ENCODE peak calls at places on chromosomes 11 and 22, in six cellular contexts. S, D, Z, I, Y and T are unnamed samples.

GRCh38 chr11:105220175-105220574 is 80.6 kb upstream of the CARD18 start:
- DNase-seq in S (no peak), D (no peak), Z (no peak), I (no peak), Y (no peak), T (no peak)

GRCh38 chr11:122159173-122159701 is 43.2 kb upstream of the BLID start:
- DNase-seq in S (no peak), D (no peak), Z (peak), I (peak), Y (peak), T (peak)

GRCh38 chr11:2760196-2760871 is 60.5 kb upstream of the KCNQ1OT1 start:
- DNase-seq in S (no peak), D (no peak), Z (no peak), I (no peak), Y (no peak), T (no peak)

GRCh38 chr22:29840498-29840897 is 2.4 kb upstream of the ASCC2 start:
- DNase-seq in S (no peak), D (no peak), Z (peak), I (no peak), Y (no peak), T (no peak)

GRCh38 chr11:30586251-30587144 is at the start of gene MPPED2:
- DNase-seq in S (peak), D (no peak), Z (peak), I (peak), Y (peak), T (no peak)

GRCh38 chr11:86931059-86931964 is 23.9 kb downstream of the FZD4 start:
- DNase-seq in S (no peak), D (no peak), Z (no peak), I (no peak), Y (no peak), T (no peak)

GRCh38 chr11:90241414-90241813 is 18.6 kb upstream of the CHORDC1 start:
- DNase-seq in S (no peak), D (no peak), Z (no peak), I (no peak), Y (no peak), T (no peak)

GRCh38 chr11:28715726-28716125 is 607.5 kb downstream of the METTL15 start:
- DNase-seq in S (no peak), D (no peak), Z (no peak), I (no peak), Y (no peak), T (no peak)

GRCh38 chr11:85822814-85823213 is 11.9 kb upstream of the SYTL2 start:
- DNase-seq in S (no peak), D (no peak), Z (peak), I (no peak), Y (no peak), T (peak)

GRCh38 chr11:88301478-88302140 is 35.9 kb downstream of the CTSC start:
- DNase-seq in S (no peak), D (no peak), Z (no peak), I (no peak), Y (no peak), T (no peak)

GRCh38 chr11:14322510-14322909 is 36.5 kb downstream of the RRAS2 start:
- DNase-seq in S (no peak), D (no peak), Z (no peak), I (no peak), Y (no peak), T (no peak)

GRCh38 chr11:15685311-15685710 is 570.6 kb downstream of the INSC start:
- DNase-seq in S (no peak), D (no peak), Z (no peak), I (no peak), Y (peak), T (no peak)

GRCh38 chr11:68650801-68651200 is 33.5 kb upstream of the GAL start:
- DNase-seq in S (no peak), D (no peak), Z (no peak), I (no peak), Y (no peak), T (no peak)

GRCh38 chr11:82458777-82459176 is 274.9 kb downstream of the FAM181B start:
- DNase-seq in S (no peak), D (no peak), Z (no peak), I (peak), Y (no peak), T (no peak)

GRCh38 chr11:35647535-35648092 is 15.0 kb upstream of the TRIM44 start:
- DNase-seq in S (no peak), D (no peak), Z (no peak), I (no peak), Y (no peak), T (no peak)

GRCh38 chr11:108672113-108672512 is 7.2 kb downstream of the DDX10 start:
- DNase-seq in S (no peak), D (no peak), Z (peak), I (peak), Y (no peak), T (no peak)

GRCh38 chr11:63914896-63915681 is 1.9 kb downstream of the RCOR2 start:
- DNase-seq in S (no peak), D (no peak), Z (peak), I (peak), Y (peak), T (no peak)

GRCh38 chr11:34075178-34075820 is 23.8 kb downstream of the CAPRIN1 start:
- DNase-seq in S (no peak), D (peak), Z (peak), I (no peak), Y (no peak), T (peak)

GRCh38 chr11:15035283-15035682 is 38.1 kb upstream of the CALCB start:
- DNase-seq in S (no peak), D (no peak), Z (no peak), I (peak), Y (no peak), T (no peak)

GRCh38 chr11:7892059-7892699 is 38.9 kb downstream of the OR10A6 start:
- DNase-seq in S (peak), D (no peak), Z (peak), I (no peak), Y (no peak), T (peak)

GRCh38 chr11:65695459-65696241 is 16.4 kb upstream of the KAT5 start:
- DNase-seq in S (no peak), D (peak), Z (no peak), I (no peak), Y (no peak), T (peak)

GRCh38 chr11:17691550-17691949 is 27.8 kb upstream of the MYOD1 start:
- DNase-seq in S (no peak), D (no peak), Z (no peak), I (no peak), Y (no peak), T (no peak)

GRCh38 chr11:17692931-17693330 is 26.4 kb upstream of the MYOD1 start:
- DNase-seq in S (no peak), D (no peak), Z (no peak), I (no peak), Y (no peak), T (no peak)

GRCh38 chr11:17694711-17695110 is 24.7 kb upstream of the MYOD1 start:
- DNase-seq in S (no peak), D (no peak), Z (no peak), I (no peak), Y (no peak), T (no peak)

GRCh38 chr11:17692006-17692405 is 27.4 kb upstream of the MYOD1 start:
- DNase-seq in S (no peak), D (no peak), Z (no peak), I (no peak), Y (no peak), T (no peak)

DNA sequence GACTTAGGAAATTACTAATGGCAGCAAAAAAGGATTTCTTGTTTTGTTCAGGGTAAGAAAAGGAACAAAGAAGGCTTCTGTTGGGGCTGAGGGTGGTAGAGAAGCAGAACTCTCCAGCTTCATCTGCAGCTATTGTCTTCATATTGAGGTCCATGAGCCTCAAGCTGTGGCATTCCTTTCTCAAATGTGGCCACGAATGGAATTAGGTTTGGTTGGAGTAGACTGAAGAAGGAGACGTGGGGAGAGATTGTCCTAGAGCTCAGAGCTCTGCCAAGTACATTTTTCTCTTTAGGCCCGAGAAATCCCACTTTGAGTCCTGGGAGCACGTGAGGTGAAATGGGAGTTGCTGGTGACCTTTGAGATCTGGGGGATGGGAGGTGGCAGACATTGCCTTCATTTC is 25.8 kb upstream of the MYOD1 start:
- DNase-seq in S (no peak), D (no peak), Z (no peak), I (no peak), Y (no peak), T (no peak)
- H3K9ac ChIP-seq in S (no peak), D (no peak), Z (no peak), I (no peak), Y (no peak), T (no peak)

GRCh38 chr11:50098186-50098725 is 65.6 kb downstream of the OR4C45 start:
- DNase-seq in S (no peak), D (no peak), Z (no peak), I (no peak), Y (no peak), T (peak)
- TF ChIP-seq EZH2phosphoT487 in S (no peak), D (no peak), Z (no peak), I (no peak), Y (no peak), T (no peak)

GRCh38 chr11:128164090-128164741 is 423.1 kb downstream of the ETS1 start:
- DNase-seq in S (no peak), D (no peak), Z (no peak), I (peak), Y (no peak), T (no peak)
- H3K9ac ChIP-seq in S (no peak), D (no peak), Z (no peak), I (no peak), Y (no peak), T (no peak)

GRCh38 chr22:19579880-19580279 is 55.7 kb upstream of the CLDN5 start:
- DNase-seq in S (peak), D (no peak), Z (no peak), I (no peak), Y (no peak), T (peak)
- TF ChIP-seq EZH2phosphoT487 in S (no peak), D (no peak), Z (no peak), I (no peak), Y (no peak), T (no peak)

GRCh38 chr11:73178092-73178539 is 36.0 kb upstream of the FCHSD2 start:
- DNase-seq in S (peak), D (peak), Z (peak), I (peak), Y (peak), T (peak)
- H3K9ac ChIP-seq in S (no peak), D (no peak), Z (no peak), I (no peak), Y (no peak), T (no peak)

GRCh38 chr11:130070829-130071205 is 1.1 kb downstream of the APLP2 start:
- DNase-seq in S (peak), D (no peak), Z (peak), I (peak), Y (no peak), T (peak)
- TF ChIP-seq EZH2phosphoT487 in S (no peak), D (no peak), Z (no peak), I (no peak), Y (no peak), T (no peak)

GRCh38 chr22:37240240-37240940 is 3.7 kb downstream of the RAC2 start:
- DNase-seq in S (no peak), D (no peak), Z (no peak), I (no peak), Y (no peak), T (no peak)
- H3K9ac ChIP-seq in S (no peak), D (no peak), Z (no peak), I (no peak), Y (no peak), T (no peak)

GRCh38 chr11:61158691-61159381 is 2.4 kb downstream of the VPS37C start:
- DNase-seq in S (no peak), D (no peak), Z (peak), I (no peak), Y (no peak), T (peak)
- TF ChIP-seq EZH2phosphoT487 in S (no peak), D (no peak), Z (no peak), I (no peak), Y (no peak), T (no peak)

GRCh38 chr11:66729447-66729846 is 431 bp upstream of the SPTBN2 start:
- DNase-seq in S (no peak), D (no peak), Z (no peak), I (no peak), Y (no peak), T (no peak)

GRCh38 chr11:66725646-66726045 is 3.4 kb downstream of the SPTBN2 start:
- DNase-seq in S (no peak), D (no peak), Z (no peak), I (peak), Y (no peak), T (no peak)

GRCh38 chr11:66727883-66728759 is 895 bp downstream of the SPTBN2 start:
- DNase-seq in S (no peak), D (no peak), Z (peak), I (peak), Y (peak), T (no peak)

GRCh38 chr11:66727282-66727882 is 1.6 kb downstream of the SPTBN2 start:
- DNase-seq in S (peak), D (no peak), Z (peak), I (peak), Y (peak), T (peak)

GRCh38 chr11:66728760-66729385 is at the start of gene SPTBN2:
- DNase-seq in S (no peak), D (no peak), Z (peak), I (peak), Y (no peak), T (peak)
- H3K9ac ChIP-seq in S (no peak), D (peak), Z (no peak), I (no peak), Y (no peak), T (peak)